ENCODE peak calls at places on chromosomes 7 and 10, in four cellular contexts. F is spleen, A is kidney tubule cell, B is HFF-Myc. G is an unnamed sample.

GRCh38 chr10:123967626-123968243 is 76.1 kb upstream of the CPXM2 start:
- DNase-seq in F (peak), A (peak), B (no peak), G (peak)

GRCh38 chr7:136062625-136063336 is 85.6 kb upstream of the MTPN start:
- DNase-seq in F (no peak), A (no peak), B (no peak), G (peak)

GRCh38 chr10:72335394-72336258 is 19.1 kb downstream of the DNAJB12 start:
- DNase-seq in F (peak), A (peak), B (no peak), G (peak)

GRCh38 chr7:103593691-103594090 is 147.7 kb upstream of the SLC26A5 start:
- DNase-seq in F (no peak), A (no peak), B (no peak), G (no peak)

GRCh38 chr10:82934429-82934828 is 1059.4 kb downstream of the NRG3 start:
- DNase-seq in F (no peak), A (no peak), B (no peak), G (no peak)

GRCh38 chr7:155129789-155130188 is 59.7 kb downstream of the HTR5A start:
- DNase-seq in F (no peak), A (no peak), B (no peak), G (no peak)

GRCh38 chr10:74969530-74969929 is 141.9 kb upstream of the SAMD8 start:
- DNase-seq in F (no peak), A (no peak), B (no peak), G (no peak)

GRCh38 chr7:44994877-44995554 is 5.0 kb upstream of the CCM2 start:
- DNase-seq in F (no peak), A (no peak), B (no peak), G (no peak)

GRCh38 chr7:137579913-137580640 is 236.5 kb upstream of the PTN start:
- DNase-seq in F (no peak), A (peak), B (peak), G (no peak)

GRCh38 chr10:74078037-74078436 is 72.6 kb downstream of the AP3M1 start:
- DNase-seq in F (no peak), A (peak), B (no peak), G (no peak)

GRCh38 chr7:909358-910329 is 33.3 kb downstream of the GET4 start:
- DNase-seq in F (peak), A (no peak), B (no peak), G (no peak)

GRCh38 chr10:97333351-97333600 is 1.3 kb downstream of the FRAT2 start:
- DNase-seq in F (no peak), A (no peak), B (no peak), G (no peak)

G was measured in retina.